ENCODE peak calls at places on chromosomes 12 and 14, in seven cellular contexts. One of them, this sample, is unnamed.

GRCh38 chr12:57019983-57020719 is 3.8 kb upstream of the TAC3 start:
- DNase-seq in neuronal stem cell: no peak
- DNase-seq in trophoblast cell: no peak
- DNase-seq in IMR-90: no peak
- DNase-seq in mesenchymal stem cell: no peak
- DNase-seq in H1: no peak
- DNase-seq in mesendoderm: no peak
- DNase-seq in this sample: no peak

GRCh38 chr14:59126714-59127436 is 61.6 kb upstream of the DAAM1 start:
- DNase-seq in mesenchymal stem cell: peak; percentile 68
- DNase-seq in H1: no peak
- DNase-seq in mesendoderm: peak; percentile 67
- DNase-seq in neuronal stem cell: peak; percentile 48
- DNase-seq in trophoblast cell: peak; percentile 30
- DNase-seq in IMR-90: peak; percentile 64
- DNase-seq in this sample: no peak

GRCh38 chr12:19819231-19819630 is 379.9 kb downstream of the AEBP2 start:
- DNase-seq in trophoblast cell: no peak
- DNase-seq in mesendoderm: no peak
- DNase-seq in H1: no peak
- DNase-seq in neuronal stem cell: no peak
- DNase-seq in IMR-90: no peak
- DNase-seq in mesenchymal stem cell: no peak
- DNase-seq in this sample: no peak

GRCh38 chr14:78970677-78971076 is 800.5 kb downstream of the NRXN3 start:
- DNase-seq in neuronal stem cell: no peak
- DNase-seq in IMR-90: no peak
- DNase-seq in mesenchymal stem cell: no peak
- DNase-seq in mesendoderm: no peak
- DNase-seq in trophoblast cell: no peak
- DNase-seq in H1: no peak
- DNase-seq in this sample: no peak

GRCh38 chr12:120989687-120990086 is 11.3 kb downstream of the HNF1A start:
- DNase-seq in trophoblast cell: no peak
- DNase-seq in IMR-90: no peak
- DNase-seq in mesenchymal stem cell: no peak
- DNase-seq in H1: no peak
- DNase-seq in mesendoderm: no peak
- DNase-seq in neuronal stem cell: no peak
- DNase-seq in this sample: no peak

GRCh38 chr14:45381091-45381490 is 128.1 kb upstream of the MIS18BP1 start:
- DNase-seq in mesenchymal stem cell: no peak
- DNase-seq in mesendoderm: peak; percentile 64
- DNase-seq in H1: no peak
- DNase-seq in neuronal stem cell: no peak
- DNase-seq in IMR-90: no peak
- DNase-seq in trophoblast cell: no peak
- DNase-seq in this sample: no peak

GRCh38 chr12:49503674-49504180 is 35.1 kb upstream of the KCNH3 start:
- DNase-seq in neuronal stem cell: no peak
- DNase-seq in H1: no peak
- DNase-seq in trophoblast cell: no peak
- DNase-seq in mesenchymal stem cell: no peak
- DNase-seq in mesendoderm: peak; percentile 20
- DNase-seq in IMR-90: peak; percentile 81
- DNase-seq in this sample: no peak

GRCh38 chr12:26280869-26281268 is 85.5 kb downstream of the SSPN start:
- DNase-seq in trophoblast cell: no peak
- DNase-seq in neuronal stem cell: no peak
- DNase-seq in mesenchymal stem cell: no peak
- DNase-seq in mesendoderm: no peak
- DNase-seq in H1: no peak
- DNase-seq in IMR-90: no peak
- DNase-seq in this sample: no peak

GRCh38 chr14:57031474-57031873 is 221.2 kb upstream of the OTX2 start:
- DNase-seq in mesenchymal stem cell: no peak
- DNase-seq in mesendoderm: no peak
- DNase-seq in H1: no peak
- DNase-seq in neuronal stem cell: no peak
- DNase-seq in IMR-90: no peak
- DNase-seq in trophoblast cell: no peak
- DNase-seq in this sample: no peak

GRCh38 chr12:62849398-62849797 is 85.6 kb downstream of the PPM1H start:
- DNase-seq in neuronal stem cell: no peak
- DNase-seq in trophoblast cell: no peak
- DNase-seq in mesendoderm: no peak
- DNase-seq in mesenchymal stem cell: no peak
- DNase-seq in IMR-90: no peak
- DNase-seq in H1: no peak
- DNase-seq in this sample: no peak

GRCh38 chr12:6224550-6224949 is 24.4 kb downstream of the CD9 start:
- DNase-seq in trophoblast cell: no peak
- DNase-seq in mesenchymal stem cell: no peak
- DNase-seq in neuronal stem cell: no peak
- DNase-seq in mesendoderm: no peak
- DNase-seq in IMR-90: no peak
- DNase-seq in H1: no peak
- DNase-seq in this sample: no peak

GRCh38 chr12:30457621-30458289 is 237.9 kb downstream of the IPO8 start:
- DNase-seq in neuronal stem cell: no peak
- DNase-seq in H1: no peak
- DNase-seq in mesendoderm: peak; percentile 76
- DNase-seq in mesenchymal stem cell: peak; percentile 97
- DNase-seq in IMR-90: peak; percentile 64
- DNase-seq in trophoblast cell: no peak
- DNase-seq in this sample: no peak

GRCh38 chr12:58919271-58920101 is 818 bp downstream of the LRIG3 start:
- DNase-seq in H1: no peak
- DNase-seq in neuronal stem cell: peak; percentile 41
- DNase-seq in IMR-90: peak; percentile 58
- DNase-seq in trophoblast cell: peak; percentile 12
- DNase-seq in mesenchymal stem cell: peak; percentile 67
- DNase-seq in mesendoderm: peak; percentile 57
- DNase-seq in this sample: peak; percentile 40

GRCh38 chr12:26150737-26151450 is 26.1 kb upstream of the BHLHE41 start:
- DNase-seq in IMR-90: peak; percentile 79
- DNase-seq in neuronal stem cell: no peak
- DNase-seq in mesendoderm: no peak
- DNase-seq in mesenchymal stem cell: peak; percentile 69
- DNase-seq in H1: no peak
- DNase-seq in trophoblast cell: no peak
- DNase-seq in this sample: no peak

GRCh38 chr12:63897931-63898330 is 53.4 kb downstream of the SRGAP1 start:
- DNase-seq in IMR-90: no peak
- DNase-seq in neuronal stem cell: no peak
- DNase-seq in mesendoderm: peak; percentile 91
- DNase-seq in mesenchymal stem cell: peak; percentile 37
- DNase-seq in H1: no peak
- DNase-seq in trophoblast cell: no peak
- DNase-seq in this sample: no peak

GRCh38 chr12:32198555-32198954 is 91.9 kb downstream of the BICD1 start:
- DNase-seq in IMR-90: peak; percentile 66
- DNase-seq in H1: no peak
- DNase-seq in neuronal stem cell: no peak
- DNase-seq in trophoblast cell: no peak
- DNase-seq in mesendoderm: no peak
- DNase-seq in mesenchymal stem cell: peak; percentile 17
- DNase-seq in this sample: no peak

GRCh38 chr14:73714656-73715081 is 485 bp upstream of the PNMA1 start:
- DNase-seq in mesenchymal stem cell: no peak
- DNase-seq in mesendoderm: no peak
- DNase-seq in neuronal stem cell: no peak
- DNase-seq in IMR-90: peak; percentile 42
- DNase-seq in H1: no peak
- DNase-seq in trophoblast cell: no peak
- DNase-seq in this sample: no peak

GRCh38 chr14:104827173-104828055 is 26.5 kb downstream of the ZBTB42 start:
- DNase-seq in trophoblast cell: peak; percentile 79
- DNase-seq in neuronal stem cell: peak; percentile 66
- DNase-seq in mesenchymal stem cell: peak; percentile 77
- DNase-seq in IMR-90: peak; percentile 32
- DNase-seq in H1: peak; percentile 58
- DNase-seq in mesendoderm: peak; percentile 96
- DNase-seq in this sample: peak; percentile 94

GRCh38 chr14:104104006-104104901 is 18.8 kb downstream of the ASPG start:
- DNase-seq in mesenchymal stem cell: no peak
- DNase-seq in IMR-90: no peak
- DNase-seq in mesendoderm: no peak
- DNase-seq in H1: no peak
- DNase-seq in trophoblast cell: no peak
- DNase-seq in neuronal stem cell: no peak
- DNase-seq in this sample: no peak

GRCh38 chr12:106139422-106140141 is 828 bp upstream of the NUAK1 start:
- DNase-seq in neuronal stem cell: peak; percentile 79
- DNase-seq in trophoblast cell: peak; percentile 24
- DNase-seq in mesenchymal stem cell: peak; percentile 82
- DNase-seq in IMR-90: peak; percentile 66
- DNase-seq in H1: peak; percentile 77
- DNase-seq in mesendoderm: peak; percentile 94
- DNase-seq in this sample: peak; percentile 95

GRCh38 chr12:1591543-1591942 is 2.8 kb downstream of the FBXL14 start:
- DNase-seq in H1: no peak
- DNase-seq in IMR-90: peak; percentile 59
- DNase-seq in neuronal stem cell: no peak
- DNase-seq in mesendoderm: peak; percentile 52
- DNase-seq in trophoblast cell: no peak
- DNase-seq in mesenchymal stem cell: peak; percentile 58
- DNase-seq in this sample: no peak

GRCh38 chr12:108414021-108414420 is 74.9 kb upstream of the CMKLR1 start:
- DNase-seq in trophoblast cell: peak; percentile 88
- DNase-seq in IMR-90: no peak
- DNase-seq in H1: no peak
- DNase-seq in mesendoderm: peak; percentile 42
- DNase-seq in neuronal stem cell: no peak
- DNase-seq in mesenchymal stem cell: no peak
- DNase-seq in this sample: no peak

GRCh38 chr12:108410689-108411088 is 71.6 kb upstream of the CMKLR1 start:
- DNase-seq in IMR-90: no peak
- DNase-seq in trophoblast cell: no peak
- DNase-seq in neuronal stem cell: no peak
- DNase-seq in H1: no peak
- DNase-seq in mesenchymal stem cell: no peak
- DNase-seq in mesendoderm: no peak
- DNase-seq in this sample: no peak
- H2AK5ac ChIP-seq in IMR-90: no peak overlapping the region
- H2AK5ac ChIP-seq in trophoblast cell: no peak overlapping the region
- H2AK5ac ChIP-seq in neuronal stem cell: no peak overlapping the region
- H2AK5ac ChIP-seq in H1: no peak overlapping the region
- H2AK5ac ChIP-seq in mesenchymal stem cell: no peak overlapping the region
- H2AK5ac ChIP-seq in mesendoderm: no peak overlapping the region
- H2AK5ac ChIP-seq in this sample: no peak overlapping the region

GRCh38 chr12:78700565-78700964 is 164.0 kb upstream of the SYT1 start:
- DNase-seq in mesendoderm: no peak
- DNase-seq in mesenchymal stem cell: no peak
- DNase-seq in IMR-90: no peak
- DNase-seq in trophoblast cell: no peak
- DNase-seq in H1: no peak
- DNase-seq in neuronal stem cell: no peak
- DNase-seq in this sample: no peak

GRCh38 chr12:78698747-78699146 is 165.8 kb upstream of the SYT1 start:
- DNase-seq in H1: no peak
- DNase-seq in IMR-90: peak; percentile 39
- DNase-seq in neuronal stem cell: no peak
- DNase-seq in trophoblast cell: no peak
- DNase-seq in mesendoderm: no peak
- DNase-seq in mesenchymal stem cell: peak; percentile 13
- DNase-seq in this sample: no peak

DNA sequence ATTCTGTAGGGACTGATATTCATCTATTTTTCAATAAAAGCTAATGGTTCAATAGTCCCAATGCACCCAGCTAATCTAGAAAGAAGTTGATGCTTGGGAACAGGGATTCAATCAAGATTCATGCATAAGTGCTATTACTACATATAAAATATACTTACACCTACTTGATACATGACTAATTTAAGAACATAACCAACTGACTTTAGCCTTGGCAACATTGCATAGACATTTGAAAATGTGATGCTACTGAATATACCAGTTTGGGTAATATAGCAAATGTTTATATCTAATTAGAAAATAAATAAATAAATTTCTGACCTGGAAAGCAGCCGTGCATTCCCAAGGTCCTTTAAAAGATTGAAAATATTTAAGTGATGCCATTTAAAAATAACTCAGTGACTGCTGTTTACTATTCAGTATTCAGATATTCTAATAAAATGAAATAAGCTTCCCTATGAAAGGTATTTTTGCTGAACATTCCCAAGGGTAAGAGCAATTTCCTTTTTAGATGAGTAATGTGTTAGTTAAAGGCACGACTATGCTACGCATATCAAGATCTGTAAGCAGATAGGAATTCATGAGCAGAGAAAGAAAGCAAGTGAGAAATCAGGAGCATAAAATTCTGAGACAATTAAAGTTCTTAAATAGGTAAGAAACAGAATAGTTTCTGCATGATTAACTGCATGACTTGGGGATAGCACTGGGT is 160.6 kb upstream of the SYT1 start:
- DNase-seq in IMR-90: peak; percentile 91
- DNase-seq in mesenchymal stem cell: peak; percentile 63
- DNase-seq in trophoblast cell: no peak
- DNase-seq in H1: no peak
- DNase-seq in neuronal stem cell: no peak
- DNase-seq in mesendoderm: peak; percentile 79
- DNase-seq in this sample: no peak
- H3K9ac ChIP-seq in IMR-90: no peak overlapping the region
- H3K9ac ChIP-seq in mesenchymal stem cell: peak overlapping the region; percentile 13
- H3K9ac ChIP-seq in trophoblast cell: no peak overlapping the region
- H3K9ac ChIP-seq in H1: no peak overlapping the region
- H3K9ac ChIP-seq in neuronal stem cell: no peak overlapping the region
- H3K9ac ChIP-seq in mesendoderm: no peak overlapping the region
- H3K9ac ChIP-seq in this sample: no peak overlapping the region

GRCh38 chr14:94754391-94754942 is 15.4 kb downstream of the GSC start:
- DNase-seq in mesenchymal stem cell: no peak
- DNase-seq in neuronal stem cell: no peak
- DNase-seq in mesendoderm: no peak
- DNase-seq in H1: no peak
- DNase-seq in IMR-90: no peak
- DNase-seq in trophoblast cell: no peak
- DNase-seq in this sample: no peak
- H4K8ac ChIP-seq in mesenchymal stem cell: no peak overlapping the region
- H4K8ac ChIP-seq in neuronal stem cell: no peak overlapping the region
- H4K8ac ChIP-seq in mesendoderm: no peak overlapping the region
- H4K8ac ChIP-seq in H1: no peak overlapping the region
- H4K8ac ChIP-seq in IMR-90: no peak overlapping the region
- H4K8ac ChIP-seq in trophoblast cell: no peak overlapping the region
- H4K8ac ChIP-seq in this sample: no peak overlapping the region

GRCh38 chr12:15629108-15629507 is 160.1 kb downstream of the EPS8 start:
- DNase-seq in H1: no peak
- DNase-seq in neuronal stem cell: peak; percentile 66
- DNase-seq in mesendoderm: peak; percentile 86
- DNase-seq in mesenchymal stem cell: peak; percentile 97
- DNase-seq in IMR-90: peak; percentile 98
- DNase-seq in trophoblast cell: peak; percentile 46
- DNase-seq in this sample: no peak
- H2AK5ac ChIP-seq in H1: no peak overlapping the region
- H2AK5ac ChIP-seq in neuronal stem cell: no peak overlapping the region
- H2AK5ac ChIP-seq in mesendoderm: no peak overlapping the region
- H2AK5ac ChIP-seq in mesenchymal stem cell: no peak overlapping the region
- H2AK5ac ChIP-seq in IMR-90: peak overlapping the region; percentile 20
- H2AK5ac ChIP-seq in trophoblast cell: no peak overlapping the region
- H2AK5ac ChIP-seq in this sample: no peak overlapping the region

GRCh38 chr14:52693004-52693403 is 2.4 kb downstream of the ERO1A start:
- DNase-seq in IMR-90: no peak
- DNase-seq in mesenchymal stem cell: no peak
- DNase-seq in H1: no peak
- DNase-seq in mesendoderm: no peak
- DNase-seq in trophoblast cell: no peak
- DNase-seq in neuronal stem cell: no peak
- DNase-seq in this sample: no peak
- H3K9ac ChIP-seq in IMR-90: no peak overlapping the region
- H3K9ac ChIP-seq in mesenchymal stem cell: peak overlapping the region; percentile 96
- H3K9ac ChIP-seq in H1: no peak overlapping the region
- H3K9ac ChIP-seq in mesendoderm: no peak overlapping the region
- H3K9ac ChIP-seq in trophoblast cell: no peak overlapping the region
- H3K9ac ChIP-seq in neuronal stem cell: no peak overlapping the region
- H3K9ac ChIP-seq in this sample: no peak overlapping the region

This sample was measured in H9.